ENCODE peak calls at places on chromosomes 7 and 10, in four cellular contexts. One of them, this sample, is unnamed.

GRCh38 chr10:17006631-17007161 is 122.9 kb downstream of the CUBN start:
- DNase-seq in suprapubic skin: no peak
- DNase-seq in fibroblast of lung: peak
- DNase-seq in fibroblast of villous mesenchyme: peak
- DNase-seq in this sample: no peak

GRCh38 chr7:48084727-48085432 is 4.2 kb upstream of the UPP1 start:
- DNase-seq in fibroblast of villous mesenchyme: peak
- DNase-seq in fibroblast of lung: peak
- DNase-seq in suprapubic skin: peak
- DNase-seq in this sample: no peak

GRCh38 chr10:74177140-74177677 is 26.2 kb downstream of the ADK start:
- DNase-seq in fibroblast of villous mesenchyme: no peak
- DNase-seq in fibroblast of lung: peak
- DNase-seq in suprapubic skin: peak
- DNase-seq in this sample: no peak

GRCh38 chr7:157079116-157079515 is 59.6 kb upstream of the UBE3C start:
- DNase-seq in suprapubic skin: peak
- DNase-seq in fibroblast of villous mesenchyme: no peak
- DNase-seq in fibroblast of lung: no peak
- DNase-seq in this sample: no peak

GRCh38 chr7:76166404-76167255 is 35.1 kb upstream of the SRRM3 start:
- DNase-seq in fibroblast of villous mesenchyme: peak
- DNase-seq in fibroblast of lung: peak
- DNase-seq in suprapubic skin: peak
- DNase-seq in this sample: peak

GRCh38 chr7:68031180-68031943 is 1034.7 kb downstream of the TYW1 start:
- DNase-seq in fibroblast of villous mesenchyme: no peak
- DNase-seq in fibroblast of lung: no peak
- DNase-seq in suprapubic skin: no peak
- DNase-seq in this sample: no peak

GRCh38 chr7:23966941-23967340 is 256.9 kb downstream of the STK31 start:
- DNase-seq in fibroblast of lung: no peak
- DNase-seq in suprapubic skin: no peak
- DNase-seq in fibroblast of villous mesenchyme: no peak
- DNase-seq in this sample: no peak

GRCh38 chr10:74135452-74135851 is 15.2 kb downstream of the AP3M1 start:
- DNase-seq in suprapubic skin: no peak
- DNase-seq in fibroblast of villous mesenchyme: no peak
- DNase-seq in fibroblast of lung: no peak
- DNase-seq in this sample: no peak

GRCh38 chr7:11193131-11193867 is 219.6 kb downstream of the PHF14 start:
- DNase-seq in fibroblast of lung: peak
- DNase-seq in fibroblast of villous mesenchyme: peak
- DNase-seq in suprapubic skin: no peak
- DNase-seq in this sample: no peak

GRCh38 chr7:5693529-5693928 is 87.9 kb downstream of the RNF216 start:
- DNase-seq in fibroblast of villous mesenchyme: peak
- DNase-seq in fibroblast of lung: peak
- DNase-seq in suprapubic skin: no peak
- DNase-seq in this sample: no peak

GRCh38 chr7:90701021-90701420 is 104.9 kb downstream of the CDK14 start:
- DNase-seq in fibroblast of lung: no peak
- DNase-seq in suprapubic skin: no peak
- DNase-seq in fibroblast of villous mesenchyme: no peak
- DNase-seq in this sample: no peak

GRCh38 chr10:3248526-3249255 is 76.1 kb upstream of the PITRM1 start:
- DNase-seq in fibroblast of villous mesenchyme: peak
- DNase-seq in fibroblast of lung: peak
- DNase-seq in suprapubic skin: peak
- DNase-seq in this sample: no peak

GRCh38 chr7:151109094-151110048 is 23.1 kb downstream of the AGAP3 start:
- DNase-seq in suprapubic skin: no peak
- DNase-seq in fibroblast of villous mesenchyme: peak
- DNase-seq in fibroblast of lung: peak
- DNase-seq in this sample: no peak

GRCh38 chr10:92695679-92696605 is 6.2 kb downstream of the HHEX start:
- DNase-seq in fibroblast of lung: peak
- DNase-seq in fibroblast of villous mesenchyme: peak
- DNase-seq in suprapubic skin: no peak
- DNase-seq in this sample: no peak

GRCh38 chr7:127035203-127035849 is 217.4 kb downstream of the GRM8 start:
- DNase-seq in suprapubic skin: no peak
- DNase-seq in fibroblast of lung: no peak
- DNase-seq in fibroblast of villous mesenchyme: no peak
- DNase-seq in this sample: no peak

GRCh38 chr10:125201791-125202622 is 41.6 kb upstream of the CTBP2 start:
- DNase-seq in suprapubic skin: peak
- DNase-seq in fibroblast of lung: no peak
- DNase-seq in fibroblast of villous mesenchyme: no peak
- DNase-seq in this sample: no peak

GRCh38 chr7:103343758-103344452 is 662 bp downstream of the DNAJC2 start:
- DNase-seq in suprapubic skin: peak
- DNase-seq in fibroblast of lung: peak
- DNase-seq in fibroblast of villous mesenchyme: peak
- DNase-seq in this sample: no peak

GRCh38 chr7:32427769-32428291 is 62.4 kb downstream of the LSM5 start:
- DNase-seq in suprapubic skin: no peak
- DNase-seq in fibroblast of villous mesenchyme: peak
- DNase-seq in fibroblast of lung: peak
- DNase-seq in this sample: peak

GRCh38 chr10:45000764-45001381 is at the start of gene ZNF22:
- DNase-seq in fibroblast of lung: peak
- DNase-seq in fibroblast of villous mesenchyme: peak
- DNase-seq in suprapubic skin: no peak
- DNase-seq in this sample: no peak

GRCh38 chr7:151759591-151760042 is 117.3 kb downstream of the PRKAG2 start:
- DNase-seq in fibroblast of villous mesenchyme: peak
- DNase-seq in suprapubic skin: no peak
- DNase-seq in fibroblast of lung: peak
- DNase-seq in this sample: peak

GRCh38 chr10:24645784-24646183 is 77.9 kb downstream of the ARHGAP21 start:
- DNase-seq in suprapubic skin: no peak
- DNase-seq in fibroblast of villous mesenchyme: peak
- DNase-seq in fibroblast of lung: peak
- DNase-seq in this sample: no peak

GRCh38 chr7:43141091-43141490 is 28.6 kb downstream of the HECW1 start:
- DNase-seq in fibroblast of villous mesenchyme: no peak
- DNase-seq in fibroblast of lung: no peak
- DNase-seq in suprapubic skin: no peak
- DNase-seq in this sample: no peak

GRCh38 chr7:144588535-144588934 is 185.0 kb upstream of the NOBOX start:
- DNase-seq in fibroblast of lung: peak
- DNase-seq in fibroblast of villous mesenchyme: no peak
- DNase-seq in suprapubic skin: no peak
- DNase-seq in this sample: no peak

GRCh38 chr10:2917926-2918325 is 149.4 kb upstream of the PFKP start:
- DNase-seq in suprapubic skin: no peak
- DNase-seq in fibroblast of lung: no peak
- DNase-seq in fibroblast of villous mesenchyme: no peak
- DNase-seq in this sample: no peak

GRCh38 chr10:58435297-58435696 is 50.1 kb downstream of the TFAM start:
- DNase-seq in fibroblast of lung: peak
- DNase-seq in fibroblast of villous mesenchyme: peak
- DNase-seq in suprapubic skin: no peak
- DNase-seq in this sample: no peak

GRCh38 chr10:33276282-33276923 is 58.1 kb downstream of the NRP1 start:
- DNase-seq in fibroblast of lung: no peak
- DNase-seq in fibroblast of villous mesenchyme: no peak
- DNase-seq in suprapubic skin: no peak
- DNase-seq in this sample: no peak

GRCh38 chr7:73937014-73937413 is 76.1 kb downstream of the TMEM270 start:
- DNase-seq in fibroblast of lung: peak
- DNase-seq in suprapubic skin: no peak
- DNase-seq in fibroblast of villous mesenchyme: peak
- DNase-seq in this sample: no peak

GRCh38 chr7:27143022-27143949 is at the start of gene HOXA5:
- DNase-seq in fibroblast of villous mesenchyme: peak
- DNase-seq in suprapubic skin: peak
- DNase-seq in fibroblast of lung: peak
- DNase-seq in this sample: no peak

GRCh38 chr10:106402455-106402854 is 762.1 kb downstream of the SORCS1 start:
- DNase-seq in suprapubic skin: no peak
- DNase-seq in fibroblast of villous mesenchyme: no peak
- DNase-seq in fibroblast of lung: no peak
- DNase-seq in this sample: no peak

DNA sequence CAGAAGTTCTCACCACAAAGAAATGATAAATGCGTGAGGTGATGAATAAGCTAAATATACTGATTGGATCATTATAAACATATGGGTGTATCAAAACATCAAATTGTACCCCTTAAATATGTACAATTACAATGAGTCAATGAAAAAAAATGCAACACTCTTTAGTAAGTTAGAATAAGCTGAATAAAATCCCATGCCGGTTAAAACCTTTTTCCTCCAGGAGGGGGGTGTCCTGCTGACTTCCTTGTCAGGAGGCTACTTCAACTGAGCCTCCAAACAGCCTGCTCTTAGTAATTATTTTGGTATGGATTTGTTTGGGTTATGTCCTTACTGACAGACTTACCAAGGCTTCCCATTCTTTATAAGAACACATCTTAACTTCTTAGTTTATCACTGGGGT is 649.1 kb downstream of the INHBA start:
- DNase-seq in fibroblast of villous mesenchyme: peak
- DNase-seq in fibroblast of lung: peak
- DNase-seq in suprapubic skin: no peak
- DNase-seq in this sample: no peak
- TF ChIP-seq CTCF in fibroblast of villous mesenchyme: no peak
- TF ChIP-seq CTCF in fibroblast of lung: peak
- TF ChIP-seq CTCF in suprapubic skin: no peak
- TF ChIP-seq CTCF in this sample: peak

GRCh38 chr10:88389456-88389855 is 193.7 kb downstream of the RNLS start:
- DNase-seq in fibroblast of lung: peak
- DNase-seq in fibroblast of villous mesenchyme: peak
- DNase-seq in suprapubic skin: no peak
- DNase-seq in this sample: no peak
- TF ChIP-seq CTCF in fibroblast of lung: peak
- TF ChIP-seq CTCF in fibroblast of villous mesenchyme: peak
- TF ChIP-seq CTCF in suprapubic skin: peak
- TF ChIP-seq CTCF in this sample: peak

GRCh38 chr10:118832242-118832651 is 77.5 kb upstream of the CACUL1 start:
- DNase-seq in suprapubic skin: no peak
- DNase-seq in fibroblast of lung: peak
- DNase-seq in fibroblast of villous mesenchyme: peak
- DNase-seq in this sample: no peak
- TF ChIP-seq CTCF in suprapubic skin: no peak
- TF ChIP-seq CTCF in fibroblast of lung: no peak
- TF ChIP-seq CTCF in fibroblast of villous mesenchyme: no peak
- TF ChIP-seq CTCF in this sample: no peak

GRCh38 chr7:139631520-139632031 is 108.1 kb downstream of the CLEC2L start:
- DNase-seq in fibroblast of lung: no peak
- DNase-seq in suprapubic skin: no peak
- DNase-seq in fibroblast of villous mesenchyme: no peak
- DNase-seq in this sample: no peak
- TF ChIP-seq CTCF in fibroblast of lung: no peak
- TF ChIP-seq CTCF in suprapubic skin: no peak
- TF ChIP-seq CTCF in fibroblast of villous mesenchyme: no peak
- TF ChIP-seq CTCF in this sample: no peak

GRCh38 chr10:42866115-42866995 is 83.8 kb downstream of the BMS1 start:
- DNase-seq in suprapubic skin: no peak
- DNase-seq in fibroblast of lung: peak
- DNase-seq in fibroblast of villous mesenchyme: peak
- DNase-seq in this sample: peak
- TF ChIP-seq CTCF in suprapubic skin: peak
- TF ChIP-seq CTCF in fibroblast of lung: peak
- TF ChIP-seq CTCF in fibroblast of villous mesenchyme: peak
- TF ChIP-seq CTCF in this sample: peak

DNA sequence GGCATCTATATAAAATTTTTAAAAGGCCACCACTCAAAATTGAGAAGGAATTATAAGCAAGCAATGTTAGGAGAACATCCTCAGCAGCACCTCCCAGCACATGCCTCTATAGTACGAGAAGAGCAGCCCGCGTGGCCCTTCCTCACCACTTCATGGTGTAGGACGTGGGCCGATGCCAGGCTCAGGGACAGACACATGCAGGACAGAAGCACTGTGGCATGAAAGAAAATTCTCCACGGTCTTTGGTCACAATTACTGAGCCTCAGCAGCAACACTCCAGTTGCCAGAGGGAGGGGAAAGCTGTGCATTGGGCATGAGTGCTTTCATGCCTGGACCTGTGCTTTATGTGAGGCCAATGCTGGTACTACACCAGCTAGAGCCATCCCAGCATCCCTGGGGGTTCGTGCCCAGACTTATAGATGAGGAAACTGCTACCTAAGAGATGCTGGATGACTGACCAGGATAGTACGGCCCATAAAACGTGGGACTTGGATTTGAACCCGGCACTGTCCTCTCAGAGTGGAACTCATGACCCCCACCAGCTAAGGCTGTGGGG is 164.7 kb downstream of the ADAM12 start:
- DNase-seq in fibroblast of villous mesenchyme: no peak
- DNase-seq in suprapubic skin: no peak
- DNase-seq in fibroblast of lung: no peak
- DNase-seq in this sample: no peak
- TF ChIP-seq CTCF in fibroblast of villous mesenchyme: no peak
- TF ChIP-seq CTCF in suprapubic skin: no peak
- TF ChIP-seq CTCF in fibroblast of lung: no peak
- TF ChIP-seq CTCF in this sample: no peak

This sample was measured in chondrocyte.